ENCODE peak calls at places on chromosomes 6 and 20, in four cellular contexts. O is KBM-7, X is M059J, V is sciatic nerve. Y is an unnamed sample.

GRCh38 chr20:38536310-38536709 is 44.7 kb upstream of the ADIG start:
- DNase-seq in O (peak), X (peak), V (no peak), Y (peak)

GRCh38 chr6:51213806-51214205 is 395.1 kb downstream of the TFAP2B start:
- DNase-seq in O (no peak), X (peak), V (no peak), Y (no peak)

GRCh38 chr20:37342231-37343177 is 3.4 kb upstream of the SRC start:
- DNase-seq in O (no peak), X (peak), V (no peak), Y (peak)

GRCh38 chr6:23446394-23447001 is 679.5 kb upstream of the NRSN1 start:
- DNase-seq in O (no peak), X (peak), V (no peak), Y (peak)

GRCh38 chr20:3612795-3613560 is 50.2 kb downstream of the GFRA4 start:
- DNase-seq in O (no peak), X (no peak), V (no peak), Y (peak)

GRCh38 chr20:21607971-21608735 is 94.3 kb upstream of the NKX2-2 start:
- DNase-seq in O (no peak), X (peak), V (peak), Y (no peak)

GRCh38 chr6:53647437-53648094 is 18.0 kb downstream of the KLHL31 start:
- DNase-seq in O (peak), X (peak), V (no peak), Y (peak)

GRCh38 chr6:3013901-3014674 is 14.4 kb downstream of the NQO2 start:
- DNase-seq in O (no peak), X (no peak), V (no peak), Y (no peak)

GRCh38 chr20:15927893-15928650 is 645.2 kb downstream of the KIF16B start:
- DNase-seq in O (no peak), X (peak), V (no peak), Y (no peak)

GRCh38 chr20:47310729-47311128 is 45.8 kb downstream of the ZMYND8 start:
- DNase-seq in O (no peak), X (no peak), V (peak), Y (no peak)

GRCh38 chr20:21725892-21726291 is 20.4 kb downstream of the PAX1 start:
- DNase-seq in O (no peak), X (no peak), V (no peak), Y (no peak)

GRCh38 chr6:26296857-26297648 is 67.9 kb upstream of the BTN3A2 start:
- DNase-seq in O (no peak), X (peak), V (no peak), Y (peak)

GRCh38 chr6:4780360-4780812 is 4.2 kb downstream of the CDYL start:
- DNase-seq in O (no peak), X (peak), V (no peak), Y (peak)

GRCh38 chr20:10924628-10925266 is 250.9 kb upstream of the JAG1 start:
- DNase-seq in O (no peak), X (peak), V (no peak), Y (peak)

GRCh38 chr6:46521464-46521971 is 30.3 kb upstream of the RCAN2 start:
- DNase-seq in O (no peak), X (no peak), V (no peak), Y (no peak)

GRCh38 chr6:45458672-45459071 is 80.9 kb upstream of the SUPT3H start:
- DNase-seq in O (no peak), X (no peak), V (no peak), Y (no peak)

GRCh38 chr6:170129691-170130171 is 161.1 kb downstream of the DLL1 start:
- DNase-seq in O (no peak), X (no peak), V (peak), Y (no peak)

GRCh38 chr6:75486850-75487568 is 6.6 kb downstream of the FILIP1 start:
- DNase-seq in O (no peak), X (no peak), V (no peak), Y (no peak)

GRCh38 chr6:95648636-95649035 is 71.3 kb downstream of the MANEA start:
- DNase-seq in O (peak), X (no peak), V (no peak), Y (no peak)

GRCh38 chr6:90406142-90406794 is 109.6 kb upstream of the BACH2 start:
- DNase-seq in O (no peak), X (peak), V (no peak), Y (peak)

GRCh38 chr6:125054331-125054730 is 92.1 kb downstream of the RNF217 start:
- DNase-seq in O (no peak), X (no peak), V (no peak), Y (no peak)

GRCh38 chr6:164927288-164928040 is 381.9 kb downstream of the C6orf118 start:
- DNase-seq in O (peak), X (peak), V (peak), Y (peak)

GRCh38 chr20:48695255-48695654 is 132.5 kb downstream of the PREX1 start:
- DNase-seq in O (no peak), X (peak), V (no peak), Y (no peak)

GRCh38 chr6:28269492-28269891 is 2.5 kb downstream of the ZSCAN26 start:
- DNase-seq in O (no peak), X (peak), V (no peak), Y (peak)

GRCh38 chr6:156068870-156069269 is 613.2 kb upstream of the NOX3 start:
- DNase-seq in O (no peak), X (no peak), V (no peak), Y (no peak)

GRCh38 chr6:140043357-140043756 is 668.9 kb upstream of the CITED2 start:
- DNase-seq in O (peak), X (peak), V (no peak), Y (peak)

Y was measured in ELR.